ENCODE peak calls at places on chromosomes 16 and 17, in eight cellular contexts. One of them, this sample, is unnamed.

GRCh38 chr17:10750210-10750609 is 20.4 kb upstream of the TMEM220 start:
- DNase-seq in iris pigment epithelial cell: no peak
- DNase-seq in neuronal stem cell: no peak
- DNase-seq in stimulated activated CD4-positive, alpha-beta T cell treated with anti-CD3 and anti-CD28 coated beads, Interleukin-4, amount 100 ng/mL, for 1 hour: no peak
- DNase-seq in globus pallidus: no peak
- DNase-seq in Right ventricle myocardium superior: no peak
- DNase-seq in substantia nigra: no peak
- DNase-seq in mammary epithelial cell: no peak
- DNase-seq in this sample: no peak

GRCh38 chr17:56910509-56911235 is 3.2 kb downstream of the TRIM25 start:
- DNase-seq in iris pigment epithelial cell: no peak
- DNase-seq in neuronal stem cell: no peak
- DNase-seq in stimulated activated CD4-positive, alpha-beta T cell treated with anti-CD3 and anti-CD28 coated beads, Interleukin-4, amount 100 ng/mL, for 1 hour: no peak
- DNase-seq in globus pallidus: no peak
- DNase-seq in Right ventricle myocardium superior: no peak
- DNase-seq in substantia nigra: no peak
- DNase-seq in mammary epithelial cell: no peak
- DNase-seq in this sample: no peak

GRCh38 chr16:83348991-83349390 is 458.8 kb upstream of the HSBP1 start:
- DNase-seq in iris pigment epithelial cell: no peak
- DNase-seq in neuronal stem cell: no peak
- DNase-seq in stimulated activated CD4-positive, alpha-beta T cell treated with anti-CD3 and anti-CD28 coated beads, Interleukin-4, amount 100 ng/mL, for 1 hour: no peak
- DNase-seq in globus pallidus: no peak
- DNase-seq in Right ventricle myocardium superior: no peak
- DNase-seq in substantia nigra: no peak
- DNase-seq in mammary epithelial cell: no peak
- DNase-seq in this sample: peak

GRCh38 chr17:49297141-49297540 is 64.9 kb downstream of the ZNF652 start:
- DNase-seq in iris pigment epithelial cell: no peak
- DNase-seq in neuronal stem cell: no peak
- DNase-seq in stimulated activated CD4-positive, alpha-beta T cell treated with anti-CD3 and anti-CD28 coated beads, Interleukin-4, amount 100 ng/mL, for 1 hour: no peak
- DNase-seq in globus pallidus: no peak
- DNase-seq in Right ventricle myocardium superior: no peak
- DNase-seq in substantia nigra: no peak
- DNase-seq in mammary epithelial cell: no peak
- DNase-seq in this sample: no peak

GRCh38 chr17:82892869-82893565 is 53.2 kb upstream of the ZNF750 start:
- DNase-seq in iris pigment epithelial cell: no peak
- DNase-seq in neuronal stem cell: no peak
- DNase-seq in stimulated activated CD4-positive, alpha-beta T cell treated with anti-CD3 and anti-CD28 coated beads, Interleukin-4, amount 100 ng/mL, for 1 hour: peak
- DNase-seq in globus pallidus: no peak
- DNase-seq in Right ventricle myocardium superior: peak
- DNase-seq in substantia nigra: no peak
- DNase-seq in mammary epithelial cell: no peak
- DNase-seq in this sample: no peak

GRCh38 chr16:1809281-1809801 is 15.8 kb upstream of the IGFALS start:
- DNase-seq in iris pigment epithelial cell: no peak
- DNase-seq in neuronal stem cell: no peak
- DNase-seq in stimulated activated CD4-positive, alpha-beta T cell treated with anti-CD3 and anti-CD28 coated beads, Interleukin-4, amount 100 ng/mL, for 1 hour: no peak
- DNase-seq in globus pallidus: no peak
- DNase-seq in Right ventricle myocardium superior: no peak
- DNase-seq in substantia nigra: no peak
- DNase-seq in mammary epithelial cell: no peak
- DNase-seq in this sample: no peak

GRCh38 chr17:18258356-18259038 is at the start of gene FLII:
- DNase-seq in iris pigment epithelial cell: peak
- DNase-seq in neuronal stem cell: peak
- DNase-seq in stimulated activated CD4-positive, alpha-beta T cell treated with anti-CD3 and anti-CD28 coated beads, Interleukin-4, amount 100 ng/mL, for 1 hour: peak
- DNase-seq in globus pallidus: peak
- DNase-seq in Right ventricle myocardium superior: peak
- DNase-seq in substantia nigra: peak
- DNase-seq in mammary epithelial cell: peak
- DNase-seq in this sample: no peak

GRCh38 chr16:9364721-9365693 is 273.6 kb downstream of the HAPSTR1 start:
- DNase-seq in iris pigment epithelial cell: no peak
- DNase-seq in neuronal stem cell: no peak
- DNase-seq in stimulated activated CD4-positive, alpha-beta T cell treated with anti-CD3 and anti-CD28 coated beads, Interleukin-4, amount 100 ng/mL, for 1 hour: no peak
- DNase-seq in globus pallidus: peak
- DNase-seq in Right ventricle myocardium superior: peak
- DNase-seq in substantia nigra: peak
- DNase-seq in mammary epithelial cell: no peak
- DNase-seq in this sample: no peak

GRCh38 chr17:30472238-30472890 is 4.8 kb upstream of the GOSR1 start:
- DNase-seq in iris pigment epithelial cell: no peak
- DNase-seq in neuronal stem cell: no peak
- DNase-seq in stimulated activated CD4-positive, alpha-beta T cell treated with anti-CD3 and anti-CD28 coated beads, Interleukin-4, amount 100 ng/mL, for 1 hour: no peak
- DNase-seq in globus pallidus: no peak
- DNase-seq in Right ventricle myocardium superior: no peak
- DNase-seq in substantia nigra: no peak
- DNase-seq in mammary epithelial cell: peak
- DNase-seq in this sample: no peak

GRCh38 chr16:53085539-53086450 is 31.0 kb downstream of the CHD9 start:
- DNase-seq in iris pigment epithelial cell: no peak
- DNase-seq in neuronal stem cell: no peak
- DNase-seq in stimulated activated CD4-positive, alpha-beta T cell treated with anti-CD3 and anti-CD28 coated beads, Interleukin-4, amount 100 ng/mL, for 1 hour: no peak
- DNase-seq in globus pallidus: no peak
- DNase-seq in Right ventricle myocardium superior: no peak
- DNase-seq in substantia nigra: no peak
- DNase-seq in mammary epithelial cell: peak
- DNase-seq in this sample: peak

GRCh38 chr17:73271078-73271477 is 9.4 kb upstream of the CPSF4L start:
- DNase-seq in iris pigment epithelial cell: no peak
- DNase-seq in neuronal stem cell: no peak
- DNase-seq in stimulated activated CD4-positive, alpha-beta T cell treated with anti-CD3 and anti-CD28 coated beads, Interleukin-4, amount 100 ng/mL, for 1 hour: no peak
- DNase-seq in globus pallidus: no peak
- DNase-seq in Right ventricle myocardium superior: peak
- DNase-seq in substantia nigra: no peak
- DNase-seq in mammary epithelial cell: peak
- DNase-seq in this sample: no peak